ENCODE peak calls at places on chromosomes 4 and X, in nine cellular contexts. B is kidney epithelial cell; U is GM12865; E is ovary; T is heart right ventricle; S is glutamatergic neuron; O is HFFc6; K is lung; J is CD8-positive, alpha-beta T cell. R is an unnamed sample.

GRCh38 chrX:5681159-5681558 is 547.5 kb downstream of the NLGN4X start:
- DNase-seq in S (no peak), E (no peak), U (peak; percentile 1), T (no peak), K (no peak), J (no peak), O (no peak), B (no peak), R (no peak)

GRCh38 chr4:2472187-2472586 is 3.3 kb downstream of the RNF4 start:
- DNase-seq in J (no peak), E (no peak), O (peak; percentile 46), S (no peak), K (no peak), B (no peak), U (no peak), T (no peak), R (no peak)

GRCh38 chrX:154730271-154730883 is 20.5 kb downstream of the GAB3 start:
- DNase-seq in T (peak; percentile 77), O (peak; percentile 71), B (no peak), J (no peak), E (peak; percentile 48), K (peak; percentile 76), S (no peak), U (no peak), R (no peak)

GRCh38 chr4:150960079-150960478 is 55.0 kb downstream of the LRBA start:
- DNase-seq in B (no peak), K (no peak), E (no peak), U (no peak), J (no peak), T (no peak), S (no peak), O (peak; percentile 11), R (no peak)

GRCh38 chr4:172758586-172759340 is 409.8 kb upstream of the GALNT7 start:
- DNase-seq in B (peak; percentile 26), S (no peak), K (no peak), T (no peak), E (no peak), J (no peak), O (peak; percentile 81), U (no peak), R (no peak)

GRCh38 chrX:119605398-119605738 is 856 bp downstream of the NKRF start:
- DNase-seq in O (no peak), K (no peak), E (peak; percentile 27), T (peak; percentile 7), B (no peak), S (no peak), U (no peak), J (no peak), R (no peak)

GRCh38 chr4:114563536-114564315 is 34.9 kb upstream of the UGT8 start:
- DNase-seq in E (no peak), J (no peak), K (peak; percentile 34), B (peak; percentile 81), S (no peak), O (no peak), U (no peak), T (no peak), R (no peak)

GRCh38 chr4:163624727-163625126 is 130.2 kb downstream of the TMA16 start:
- DNase-seq in S (no peak), K (no peak), J (no peak), E (no peak), O (no peak), B (no peak), T (no peak), U (no peak), R (no peak)

GRCh38 chrX:1685460-1685859 is 70.6 kb downstream of the ASMT start:
- DNase-seq in B (no peak), T (no peak), J (no peak), U (no peak), E (no peak), K (no peak), S (no peak), O (no peak), R (no peak)

GRCh38 chr4:12881945-12882589 is 602.1 kb downstream of the RAB28 start:
- DNase-seq in B (no peak), T (no peak), O (no peak), K (no peak), J (no peak), U (no peak), E (no peak), S (no peak), R (no peak)

GRCh38 chr4:165522049-165522448 is 143.2 kb downstream of the CPE start:
- DNase-seq in T (no peak), O (no peak), J (no peak), E (no peak), S (no peak), U (no peak), B (no peak), K (no peak), R (no peak)

GRCh38 chrX:136658151-136658550 is 10.2 kb downstream of the CD40LG start:
- DNase-seq in B (no peak), O (no peak), K (no peak), U (peak; percentile 44), J (no peak), E (no peak), S (no peak), T (no peak), R (no peak)

GRCh38 chr4:69546121-69546520 is 50.4 kb upstream of the UGT2B4 start:
- DNase-seq in S (no peak), J (no peak), B (peak; percentile 71), E (no peak), U (no peak), T (no peak), O (no peak), K (no peak), R (no peak)

GRCh38 chr4:5821665-5822358 is 71.1 kb downstream of the CRMP1 start:
- DNase-seq in E (no peak), B (no peak), U (no peak), T (no peak), J (no peak), O (no peak), K (no peak), S (peak; percentile 70), R (no peak)

GRCh38 chrX:118508690-118509089 is 13.1 kb downstream of the DOCK11 start:
- DNase-seq in S (no peak), B (no peak), J (peak; percentile 2), E (no peak), U (no peak), O (no peak), K (no peak), T (peak; percentile 7), R (no peak)
- TF ChIP-seq CTCF in S (no peak), B (no peak), J (no peak), E (no peak), U (no peak), O (no peak), K (no peak), T (no peak), R (no peak)

GRCh38 chr4:76732246-76732645 is 165.7 kb downstream of the SOWAHB start:
- DNase-seq in E (no peak), O (no peak), B (no peak), U (no peak), K (no peak), S (no peak), T (no peak), J (no peak), R (no peak)

GRCh38 chr4:76736434-76736833 is 161.5 kb downstream of the SOWAHB start:
- DNase-seq in O (peak; percentile 77), J (no peak), T (no peak), K (no peak), B (no peak), U (no peak), S (no peak), E (no peak), R (no peak)

GRCh38 chr4:76737180-76737579 is 160.8 kb downstream of the SOWAHB start:
- DNase-seq in U (no peak), S (no peak), K (no peak), T (no peak), E (no peak), B (no peak), J (no peak), O (no peak), R (no peak)

GRCh38 chr4:76729991-76730390 is 168.0 kb downstream of the SOWAHB start:
- DNase-seq in B (no peak), U (no peak), J (no peak), E (no peak), O (no peak), S (no peak), T (no peak), K (no peak), R (no peak)

DNA sequence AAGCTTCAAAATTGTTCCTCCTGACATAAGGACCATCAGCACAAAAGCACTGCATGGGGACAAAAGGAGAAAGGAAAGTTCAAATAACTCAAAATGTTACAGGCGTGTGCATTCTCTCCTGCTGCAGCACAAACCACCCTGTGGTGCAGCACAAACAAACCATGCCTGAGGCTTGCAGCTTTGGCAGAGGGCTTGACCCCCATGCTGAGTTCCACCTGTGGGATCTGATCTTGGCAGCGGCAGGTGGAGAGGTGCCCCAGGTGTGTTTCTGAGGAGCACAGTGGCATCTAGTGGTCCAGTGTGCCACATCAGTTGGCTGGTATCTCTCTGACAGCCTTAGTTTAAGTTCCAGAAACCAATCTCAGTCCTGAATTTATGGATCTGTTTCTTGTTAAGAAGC is 164.6 kb downstream of the SOWAHB start:
- DNase-seq in S (no peak), J (no peak), K (no peak), B (no peak), T (no peak), O (no peak), E (no peak), U (peak; percentile 33), R (no peak)
- TF ChIP-seq CTCF in S (no peak), J (no peak), K (no peak), B (peak; percentile 45), T (no peak), O (peak; percentile 42), E (no peak), U (peak; percentile 15), R (no peak)

DNA sequence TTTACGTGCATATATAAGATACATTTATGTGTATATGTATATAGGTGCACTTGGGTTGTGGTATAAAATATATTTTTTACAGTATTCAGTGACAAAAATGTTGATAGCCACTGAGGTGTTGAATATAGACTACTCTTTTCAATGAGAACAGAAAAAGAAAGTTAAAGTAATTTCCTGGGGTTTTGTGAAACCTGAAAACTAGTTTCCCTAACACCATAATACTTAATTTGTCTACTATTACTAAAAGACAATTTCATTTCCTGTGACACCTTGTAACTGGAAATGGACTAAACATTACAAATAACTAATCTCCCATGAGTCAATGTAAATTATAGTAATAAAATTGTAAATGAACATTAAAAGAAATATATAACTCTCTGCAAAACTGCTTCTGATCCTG is 32.0 kb upstream of the MAP9 start:
- DNase-seq in T (no peak), K (no peak), E (no peak), J (no peak), S (no peak), B (no peak), O (no peak), U (no peak), R (no peak)
- TF ChIP-seq CTCF in T (no peak), K (no peak), E (no peak), J (no peak), S (no peak), B (no peak), O (no peak), U (no peak), R (no peak)

GRCh38 chrX:10441464-10441863 is 178.9 kb downstream of the MID1 start:
- DNase-seq in S (no peak), E (no peak), J (no peak), B (no peak), T (no peak), U (no peak), K (no peak), O (no peak), R (no peak)

GRCh38 chrX:10447577-10448214 is 172.7 kb downstream of the MID1 start:
- DNase-seq in O (peak; percentile 12), K (no peak), B (no peak), U (no peak), S (no peak), E (no peak), T (no peak), J (no peak), R (no peak)

GRCh38 chrX:10444204-10444603 is 176.2 kb downstream of the MID1 start:
- DNase-seq in O (no peak), J (no peak), S (no peak), B (no peak), U (no peak), T (no peak), E (no peak), K (no peak), R (no peak)
- TF ChIP-seq CTCF in O (peak; percentile 24), J (no peak), S (no peak), B (no peak), U (no peak), T (no peak), E (no peak), K (no peak), R (no peak)